ENCODE peak calls at places on chromosomes 12 and 14, in seven cellular contexts. Z is uterus; K is effector memory CD4-positive, alpha-beta T cell; W is lung; C is NT2/D1; I is Panc1; E is sigmoid colon. F is an unnamed sample. For H3K36me3, the result is how much of the 10 kb centered on the place peaks cover.

GRCh38 chr12:111942557-111942956 is 70.4 kb downstream of the TMEM116 start:
- DNase-seq in Z (no peak), K (no peak), W (no peak), C (no peak), I (no peak), E (no peak), F (no peak)

GRCh38 chr12:18145924-18146323 is 55.9 kb upstream of the RERGL start:
- DNase-seq in Z (no peak), K (no peak), W (no peak), C (no peak), I (no peak), E (no peak), F (no peak)

GRCh38 chr12:8057839-8058238 is 8.3 kb downstream of the C3AR1 start:
- DNase-seq in Z (no peak), K (no peak), W (no peak), C (no peak), I (no peak), E (no peak), F (no peak)

GRCh38 chr12:71475280-71475679 is 35.7 kb downstream of the LGR5 start:
- DNase-seq in Z (no peak), K (no peak), W (no peak), C (no peak), I (no peak), E (no peak), F (no peak)

GRCh38 chr12:89653-90052 is 23.1 kb downstream of the IQSEC3 start:
- DNase-seq in Z (no peak), K (no peak), W (no peak), C (no peak), I (no peak), E (no peak), F (no peak)

GRCh38 chr14:71623939-71624338 is 308.3 kb upstream of the RGS6 start:
- DNase-seq in Z (no peak), K (no peak), W (no peak), C (no peak), I (no peak), E (no peak), F (no peak)

GRCh38 chr12:25254271-25254880 is 3.6 kb upstream of the KRAS start:
- DNase-seq in Z (no peak), K (no peak), W (no peak), C (no peak), I (no peak), E (no peak), F (no peak)

GRCh38 chr12:42002563-42002962 is 142.1 kb downstream of the GXYLT1 start:
- DNase-seq in Z (no peak), K (no peak), W (no peak), C (no peak), I (no peak), E (no peak), F (no peak)

GRCh38 chr14:105526781-105527380 is 498 bp downstream of the TMEM121 start:
- DNase-seq in Z (no peak), K (no peak), W (no peak), C (no peak), I (no peak), E (no peak), F (peak)

GRCh38 chr14:24943024-24943423 is 106.9 kb downstream of the STXBP6 start:
- DNase-seq in Z (peak), K (no peak), W (no peak), C (peak), I (no peak), E (peak), F (peak)

GRCh38 chr12:176321-177181 is 37.4 kb downstream of the SLC6A12 start:
- DNase-seq in Z (no peak), K (no peak), W (no peak), C (no peak), I (no peak), E (no peak), F (no peak)

GRCh38 chr14:24372701-24373416 is 4.9 kb downstream of the NFATC4 start:
- DNase-seq in Z (peak), K (no peak), W (no peak), C (no peak), I (no peak), E (no peak), F (no peak)

GRCh38 chr14:94485944-94486841 is 10.2 kb upstream of the SERPINA9 start:
- DNase-seq in Z (peak), K (peak), W (no peak), C (peak), I (peak), E (peak), F (peak)

GRCh38 chr14:24952851-24953666 is 96.9 kb downstream of the STXBP6 start:
- DNase-seq in Z (no peak), K (no peak), W (no peak), C (peak), I (no peak), E (no peak), F (peak)

GRCh38 chr12:124440031-124440626 is 127.3 kb downstream of the NCOR2 start:
- DNase-seq in Z (no peak), K (no peak), W (no peak), C (no peak), I (no peak), E (no peak), F (no peak)
- H3K36me3 ChIP-seq in Z (under half), K (under half), W (under half), C (half or more), I (under half), E (under half), F (under half)

GRCh38 chr12:6405963-6406362 is 22.0 kb downstream of the LTBR start:
- DNase-seq in Z (no peak), K (no peak), W (no peak), C (no peak), I (no peak), E (no peak), F (no peak)
- H3K36me3 ChIP-seq in Z (under half), K (under half), W (under half), C (under half), I (under half), E (under half), F (under half)

GRCh38 chr12:89959188-89959587 is 250.6 kb upstream of the ATP2B1 start:
- DNase-seq in Z (no peak), K (no peak), W (no peak), C (no peak), I (no peak), E (no peak), F (no peak)

GRCh38 chr12:89960011-89960507 is 251.4 kb upstream of the ATP2B1 start:
- DNase-seq in Z (no peak), K (peak), W (no peak), C (no peak), I (no peak), E (no peak), F (no peak)

GRCh38 chr12:89962648-89963047 is 254.0 kb upstream of the ATP2B1 start:
- DNase-seq in Z (no peak), K (no peak), W (no peak), C (no peak), I (no peak), E (no peak), F (no peak)

GRCh38 chr12:89965993-89966392 is 257.4 kb upstream of the ATP2B1 start:
- DNase-seq in Z (no peak), K (no peak), W (no peak), C (peak), I (no peak), E (no peak), F (peak)

GRCh38 chr12:89960607-89961394 is 252.2 kb upstream of the ATP2B1 start:
- DNase-seq in Z (no peak), K (no peak), W (no peak), C (no peak), I (no peak), E (no peak), F (no peak)
- H3K36me3 ChIP-seq in Z (under half), K (under half), W (under half), C (under half), I (under half), E (under half), F (under half)

DNA sequence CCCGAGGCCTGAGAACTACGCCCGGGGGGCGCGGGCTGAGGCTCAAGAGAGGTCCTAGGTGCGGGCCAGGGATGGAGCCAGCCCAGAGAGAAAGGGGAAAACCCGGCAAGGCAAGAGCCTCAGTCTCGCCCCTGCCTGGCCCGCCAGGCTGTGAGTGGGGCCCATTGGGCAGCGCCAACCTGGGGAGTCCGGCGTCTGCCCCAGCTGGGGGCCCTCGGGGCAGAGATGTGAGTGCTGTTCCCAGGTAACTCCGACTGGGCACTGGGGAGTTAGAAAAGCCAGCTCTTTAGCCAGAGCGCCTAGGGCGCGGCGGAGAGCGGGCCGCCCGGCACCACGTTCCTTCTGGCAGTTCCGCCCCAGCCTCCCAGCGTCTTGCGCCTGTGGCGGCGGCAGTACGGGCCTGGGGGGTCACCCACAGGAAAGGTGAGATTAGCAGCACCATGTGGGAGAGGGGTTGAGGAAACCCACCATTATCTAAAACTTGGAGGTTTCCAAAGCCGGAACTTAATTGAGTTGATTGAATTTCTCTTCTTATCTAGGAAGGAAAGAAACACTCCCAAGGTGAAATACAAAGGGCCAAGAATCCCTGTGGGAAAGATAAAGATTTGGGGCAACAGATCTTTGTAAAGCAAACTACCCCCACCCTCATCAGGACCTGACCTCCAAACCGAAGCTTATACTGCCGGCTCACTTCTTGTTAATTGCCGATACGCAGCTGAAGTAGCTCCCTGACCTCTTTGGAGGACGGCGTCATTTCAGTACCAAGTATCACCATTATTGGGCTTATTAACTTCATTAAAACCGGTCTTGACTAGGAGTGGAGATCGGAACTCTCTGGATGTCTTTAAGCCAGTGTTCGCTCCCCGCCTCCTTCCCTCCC is 11.6 kb downstream of the OTX2 start:
- DNase-seq in Z (no peak), K (no peak), W (no peak), C (no peak), I (no peak), E (no peak), F (peak)
- H3K36me3 ChIP-seq in Z (under half), K (under half), W (under half), C (under half), I (under half), E (under half), F (under half)

DNA sequence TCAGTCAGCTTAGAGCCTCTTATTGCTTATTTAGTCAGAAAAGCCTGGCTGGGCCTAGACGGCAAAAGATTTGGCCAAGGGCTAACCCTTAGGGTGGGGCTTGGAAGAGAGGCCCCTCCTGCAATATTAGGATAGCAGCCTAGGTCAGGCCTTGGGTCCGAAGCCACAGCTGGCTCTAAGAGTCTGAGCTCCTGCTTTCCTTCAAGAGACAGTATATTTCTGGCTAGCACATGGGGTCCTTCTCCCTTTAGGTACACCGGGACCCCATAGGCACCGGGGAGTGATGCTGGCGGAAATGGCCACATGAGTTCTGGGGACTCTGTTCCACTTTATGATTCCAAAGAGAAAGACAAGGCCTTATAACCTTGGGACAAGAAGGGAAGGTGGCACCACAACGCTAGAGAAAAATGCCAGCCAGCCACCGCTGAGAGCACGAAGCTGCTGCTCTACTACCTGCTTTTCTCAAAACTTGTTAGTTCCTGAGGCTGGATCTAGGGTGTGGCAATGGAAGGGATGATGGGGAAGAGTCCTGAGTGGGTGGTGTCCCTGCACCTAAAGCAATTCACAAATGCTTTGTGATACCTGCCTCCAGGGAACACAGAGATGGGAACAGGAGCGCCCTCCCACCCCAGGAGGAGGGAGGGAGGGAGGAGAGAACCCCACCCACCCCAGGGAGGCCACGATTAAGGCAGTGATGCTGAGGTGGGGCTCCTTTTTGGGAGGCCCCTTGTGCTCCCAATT is 3.1 kb upstream of the AVIL start:
- DNase-seq in Z (no peak), K (no peak), W (no peak), C (no peak), I (no peak), E (no peak), F (no peak)
- H3K36me3 ChIP-seq in Z (under half), K (half or more), W (half or more), C (half or more), I (under half), E (half or more), F (under half)

GRCh38 chr12:110304061-110304551 is 23.1 kb downstream of the ATP2A2 start:
- DNase-seq in Z (no peak), K (no peak), W (no peak), C (no peak), I (no peak), E (no peak), F (no peak)

DNA sequence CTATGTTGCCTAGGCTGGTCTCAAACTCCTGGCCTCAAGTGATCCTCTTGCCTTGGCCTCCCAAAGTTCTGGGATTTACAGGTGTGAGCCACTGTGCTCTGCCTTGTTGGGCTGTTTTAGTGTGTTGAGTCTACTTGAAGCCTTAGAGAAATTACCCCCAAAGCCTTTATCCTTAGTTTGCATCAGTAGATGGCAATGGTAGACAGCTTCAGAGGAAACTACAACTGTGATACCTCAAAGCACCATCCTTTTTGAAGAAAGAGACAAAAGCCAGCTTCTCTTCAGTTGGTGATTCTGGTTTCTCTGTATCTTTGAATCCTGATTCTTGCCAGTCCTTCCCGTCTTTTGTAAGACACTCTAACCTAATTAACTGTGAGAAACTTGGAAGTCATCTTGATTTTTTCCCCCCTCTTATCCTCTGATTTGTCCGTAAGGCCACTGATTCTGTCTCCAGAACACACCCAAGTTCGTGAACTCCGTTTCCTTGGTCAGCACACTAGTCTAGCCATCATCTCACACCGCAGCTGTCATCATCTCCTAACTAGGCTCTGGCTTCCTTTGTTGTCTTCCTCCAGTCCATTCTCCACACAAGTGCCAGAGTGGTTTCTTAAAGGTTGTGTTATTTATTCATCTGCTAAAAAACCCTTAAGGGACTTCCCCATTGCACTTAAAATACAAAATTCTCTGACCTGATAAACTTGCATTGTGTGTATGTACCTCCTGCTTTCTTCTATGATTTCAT is 20.2 kb downstream of the ATP2A2 start:
- DNase-seq in Z (no peak), K (no peak), W (no peak), C (no peak), I (no peak), E (no peak), F (no peak)
- H3K36me3 ChIP-seq in Z (under half), K (under half), W (under half), C (half or more), I (under half), E (half or more), F (under half)